ENCODE peak calls at places on chromosomes 4 and X, in seven cellular contexts. F, G, C, O, Z, U and H are unnamed samples.
A peak's percentile ranks its signal among the peaks of the same experiment; 100 is the strongest.

GRCh38 chr4:137463377-137464003 is 68.8 kb downstream of the PCDH18 start:
- DNase-seq in F (no peak), G (no peak), C (no peak), O (peak; percentile 12), Z (no peak), U (no peak), H (no peak)

GRCh38 chr4:45331796-45332195 is 605.4 kb upstream of the GNPDA2 start:
- DNase-seq in F (no peak), G (no peak), C (no peak), O (no peak), Z (no peak), U (no peak), H (no peak)

GRCh38 chrX:129593137-129593536 is 53.1 kb downstream of the OCRL start:
- DNase-seq in F (no peak), G (peak; percentile 70), C (no peak), O (peak; percentile 50), Z (peak; percentile 38), U (no peak), H (no peak)

GRCh38 chr4:20337261-20337664 is 85.6 kb downstream of the SLIT2 start:
- DNase-seq in F (no peak), G (no peak), C (no peak), O (no peak), Z (no peak), U (no peak), H (no peak)

GRCh38 chr4:77073981-77074865 is 1.6 kb downstream of the CCNI start:
- DNase-seq in F (no peak), G (no peak), C (no peak), O (peak; percentile 40), Z (no peak), U (no peak), H (no peak)

GRCh38 chr4:8580321-8581093 is at the start of gene GPR78:
- DNase-seq in F (no peak), G (peak; percentile 44), C (peak; percentile 56), O (peak; percentile 19), Z (peak; percentile 56), U (peak; percentile 70), H (peak; percentile 8)

GRCh38 chrX:44314259-44314734 is 29.2 kb downstream of the EFHC2 start:
- DNase-seq in F (no peak), G (peak; percentile 44), C (no peak), O (peak; percentile 23), Z (peak; percentile 76), U (peak; percentile 52), H (no peak)

GRCh38 chr4:3311095-3311372 is 18.2 kb downstream of the RGS12 start:
- DNase-seq in F (no peak), G (no peak), C (no peak), O (no peak), Z (no peak), U (no peak), H (no peak)

DNA sequence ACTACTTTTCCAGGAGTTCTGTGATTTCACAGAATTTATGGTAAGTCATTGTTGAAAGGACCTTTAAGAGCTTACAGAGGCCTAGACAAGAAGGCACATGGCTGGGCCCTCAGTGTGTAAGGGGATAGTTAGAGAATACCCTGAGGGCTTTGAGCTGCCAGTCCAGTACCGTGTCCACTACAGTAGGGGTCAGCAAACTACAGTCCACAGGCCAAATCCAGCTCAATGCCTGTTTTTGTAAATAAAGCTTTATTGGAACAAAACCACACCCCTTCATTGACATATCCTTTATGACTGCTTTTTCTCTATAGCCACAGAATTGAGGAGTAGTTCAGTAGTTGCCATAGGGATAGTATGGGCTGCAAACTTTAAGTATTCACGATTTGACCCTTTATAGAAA is 176.2 kb downstream of the MID1 start:
- DNase-seq in F (no peak), G (no peak), C (no peak), O (no peak), Z (peak; percentile 25), U (no peak), H (no peak)
- TF ChIP-seq CTCF in F (no peak), G (no peak), C (no peak), O (no peak), Z (peak; percentile 10), U (no peak), H (peak; percentile 10)

DNA sequence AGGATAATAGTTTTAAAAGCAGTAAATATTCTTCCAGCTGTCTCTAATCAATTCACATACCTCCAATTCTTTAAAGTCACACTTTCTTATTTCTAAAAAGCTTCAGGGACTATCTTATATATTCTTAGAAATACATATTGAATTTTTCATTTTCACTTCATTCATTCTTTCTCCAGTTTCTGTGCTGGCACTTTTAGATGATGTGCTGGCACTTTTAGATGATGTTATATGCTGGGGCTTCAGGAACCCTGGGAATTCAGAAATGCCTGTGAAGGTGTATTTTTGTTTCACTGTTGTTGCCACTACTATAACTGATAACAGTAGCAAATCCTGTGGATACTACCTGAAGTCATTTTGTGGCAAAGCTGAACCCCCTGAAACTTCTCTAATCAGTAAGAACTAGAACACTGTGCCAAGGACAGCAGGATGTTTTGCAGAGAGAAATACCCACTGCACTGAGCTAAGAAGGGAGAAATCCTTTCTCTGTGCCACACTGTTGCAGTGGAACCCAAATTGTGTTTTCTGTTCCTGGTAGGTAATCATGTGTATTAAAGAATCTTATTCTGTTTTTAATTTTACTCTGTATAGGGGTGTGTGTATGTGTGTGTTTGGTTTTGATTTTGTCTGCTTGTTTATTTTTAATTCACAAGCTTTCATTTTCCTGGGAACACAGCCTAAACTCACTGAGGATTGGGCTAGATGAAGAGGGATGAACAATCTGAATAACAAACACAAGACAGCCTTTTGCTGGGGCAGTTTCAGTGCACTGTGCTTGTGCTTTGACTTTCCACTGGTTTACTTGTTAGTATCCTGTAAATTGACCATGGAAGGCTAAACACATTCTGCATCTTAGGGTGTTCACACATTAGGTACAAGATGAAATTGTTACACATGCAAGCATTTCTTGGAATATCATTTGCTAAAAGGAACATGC is 898.3 kb downstream of the CCSER1 start:
- DNase-seq in F (no peak), G (no peak), C (no peak), O (no peak), Z (no peak), U (no peak), H (no peak)
- H3K4me3 ChIP-seq in F (no peak overlapping the region), G (no peak overlapping the region), C (no peak overlapping the region), O (no peak overlapping the region), Z (no peak overlapping the region), U (no peak overlapping the region), H (no peak overlapping the region)

GRCh38 chr4:53039741-53040458 is 177.8 kb downstream of the RASL11B start:
- DNase-seq in F (no peak), G (no peak), C (no peak), O (no peak), Z (no peak), U (no peak), H (no peak)
- TF ChIP-seq CTCF in F (no peak), G (no peak), C (no peak), O (no peak), Z (no peak), U (no peak), H (no peak)

GRCh38 chr4:185479507-185479971 is 8.0 kb upstream of the CCDC110 start:
- DNase-seq in F (no peak), G (no peak), C (no peak), O (peak; percentile 32), Z (no peak), U (no peak), H (no peak)

GRCh38 chr4:185481390-185481789 is 9.9 kb upstream of the CCDC110 start:
- DNase-seq in F (no peak), G (no peak), C (no peak), O (no peak), Z (no peak), U (no peak), H (no peak)

DNA sequence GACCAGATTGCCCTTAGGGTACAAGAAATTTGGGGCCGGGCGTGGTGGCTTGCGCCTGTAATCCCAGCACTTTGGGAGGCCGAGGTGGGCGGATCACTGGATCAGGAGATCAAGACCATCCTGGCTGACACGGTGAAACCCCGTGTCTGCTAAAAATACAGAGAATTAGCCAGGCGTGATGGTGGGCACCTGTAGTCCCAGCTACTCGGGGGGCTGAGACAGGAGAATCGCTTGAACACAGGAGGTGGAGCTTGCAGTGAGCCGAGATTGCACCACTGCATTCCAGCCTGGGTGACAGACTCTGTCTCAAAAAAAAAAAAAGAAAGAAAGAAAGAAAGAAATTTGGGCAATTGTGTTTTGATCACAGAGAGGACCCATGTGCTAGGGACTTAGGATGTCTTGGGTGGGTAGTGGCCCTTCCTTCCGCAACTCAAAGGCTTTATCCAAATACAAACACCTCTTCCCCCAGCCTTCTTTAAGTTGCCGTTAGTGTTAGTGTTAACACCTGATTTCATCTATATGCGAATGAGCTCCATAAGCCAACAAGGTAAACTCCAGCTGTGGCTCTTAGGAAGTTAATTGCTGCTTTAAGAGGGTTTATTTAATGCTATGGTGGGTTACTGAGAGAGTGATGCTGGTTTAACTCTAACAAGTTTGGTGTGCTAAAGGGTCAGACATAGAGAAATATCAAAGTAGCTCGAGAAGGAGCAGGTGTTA is 8.6 kb upstream of the CCDC110 start:
- DNase-seq in F (no peak), G (no peak), C (no peak), O (no peak), Z (no peak), U (no peak), H (no peak)
- H3K4me3 ChIP-seq in F (no peak overlapping the region), G (no peak overlapping the region), C (no peak overlapping the region), O (no peak overlapping the region), Z (no peak overlapping the region), U (peak overlapping the region; percentile 50), H (no peak overlapping the region)

DNA sequence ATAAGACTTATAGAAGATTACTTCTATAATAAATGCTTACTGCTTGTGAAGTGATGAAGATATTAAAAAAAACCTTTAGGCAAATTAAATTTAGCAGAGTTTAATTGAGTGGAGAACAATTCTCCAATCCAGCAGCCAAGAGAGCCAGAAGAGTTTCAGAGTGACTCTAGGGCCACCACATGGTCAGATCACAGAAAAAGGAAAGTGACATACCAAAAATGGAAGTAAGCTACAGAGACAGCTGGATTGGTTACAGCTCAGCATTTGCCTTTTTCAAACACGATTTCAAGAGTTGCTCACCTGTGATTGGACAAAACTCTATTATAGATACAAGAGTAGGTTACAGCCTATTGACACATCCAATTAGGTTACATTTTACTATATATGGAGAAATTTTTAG is 79.0 kb upstream of the TRAM1L1 start:
- DNase-seq in F (no peak), G (no peak), C (no peak), O (no peak), Z (no peak), U (no peak), H (no peak)
- TF ChIP-seq CTCF in F (no peak), G (no peak), C (no peak), O (no peak), Z (no peak), U (no peak), H (no peak)

GRCh38 chr4:145482209-145483021 is 762 bp downstream of the SMAD1 start:
- DNase-seq in F (peak; percentile 55), G (peak; percentile 83), C (peak; percentile 78), O (peak; percentile 73), Z (peak; percentile 80), U (peak; percentile 73), H (peak; percentile 18)

GRCh38 chr4:145485120-145485519 is 3.5 kb downstream of the SMAD1 start:
- DNase-seq in F (no peak), G (no peak), C (no peak), O (no peak), Z (no peak), U (no peak), H (no peak)

GRCh38 chr4:145481942-145482208 is 222 bp downstream of the SMAD1 start:
- DNase-seq in F (no peak), G (no peak), C (no peak), O (no peak), Z (no peak), U (no peak), H (no peak)

GRCh38 chr4:145486603-145487002 is 5.0 kb downstream of the SMAD1 start:
- DNase-seq in F (no peak), G (no peak), C (no peak), O (no peak), Z (no peak), U (no peak), H (no peak)

GRCh38 chr4:145484240-145484846 is 2.7 kb downstream of the SMAD1 start:
- DNase-seq in F (no peak), G (no peak), C (no peak), O (no peak), Z (no peak), U (no peak), H (no peak)
- H3K4me3 ChIP-seq in F (peak overlapping the region; percentile 97), G (peak overlapping the region; percentile 9), C (no peak overlapping the region), O (no peak overlapping the region), Z (peak overlapping the region; percentile 75), U (peak overlapping the region; percentile 98), H (no peak overlapping the region)